ENCODE peak calls at places on chromosomes 6 and 20, in five cellular contexts. One of them, this sample, is unnamed.

GRCh38 chr6:151671195-151671594 is 136.3 kb upstream of the ESR1 start:
- DNase-seq in GM13976: no peak
- DNase-seq in HT-29: no peak
- DNase-seq in stimulated activated CD4-positive, alpha-beta T cell treated with anti-CD3 and anti-CD28 coated beads, Interleukin-15, amount 100 ng/mL, for 48 hours: no peak
- DNase-seq in mesendoderm: no peak
- DNase-seq in this sample: no peak

GRCh38 chr20:34720266-34720665 is 16.1 kb downstream of the TP53INP2 start:
- DNase-seq in HT-29: no peak
- DNase-seq in stimulated activated CD4-positive, alpha-beta T cell treated with anti-CD3 and anti-CD28 coated beads, Interleukin-15, amount 100 ng/mL, for 48 hours: no peak
- DNase-seq in mesendoderm: no peak
- DNase-seq in GM13976: no peak
- DNase-seq in this sample: no peak

GRCh38 chr6:10413850-10414765 is 766 bp downstream of the TFAP2A start:
- DNase-seq in mesendoderm: peak; percentile 92
- DNase-seq in HT-29: peak; percentile 17
- DNase-seq in GM13976: no peak
- DNase-seq in stimulated activated CD4-positive, alpha-beta T cell treated with anti-CD3 and anti-CD28 coated beads, Interleukin-15, amount 100 ng/mL, for 48 hours: no peak
- DNase-seq in this sample: no peak

GRCh38 chr20:4305091-4305490 is 289.7 kb upstream of the RNF24 start:
- DNase-seq in stimulated activated CD4-positive, alpha-beta T cell treated with anti-CD3 and anti-CD28 coated beads, Interleukin-15, amount 100 ng/mL, for 48 hours: no peak
- DNase-seq in HT-29: no peak
- DNase-seq in GM13976: no peak
- DNase-seq in mesendoderm: no peak
- DNase-seq in this sample: no peak

GRCh38 chr6:170094686-170095272 is 196.1 kb downstream of the DLL1 start:
- DNase-seq in mesendoderm: no peak
- DNase-seq in stimulated activated CD4-positive, alpha-beta T cell treated with anti-CD3 and anti-CD28 coated beads, Interleukin-15, amount 100 ng/mL, for 48 hours: no peak
- DNase-seq in HT-29: no peak
- DNase-seq in GM13976: no peak
- DNase-seq in this sample: no peak

GRCh38 chr20:11012975-11013374 is 339.2 kb upstream of the JAG1 start:
- DNase-seq in stimulated activated CD4-positive, alpha-beta T cell treated with anti-CD3 and anti-CD28 coated beads, Interleukin-15, amount 100 ng/mL, for 48 hours: no peak
- DNase-seq in HT-29: no peak
- DNase-seq in GM13976: no peak
- DNase-seq in mesendoderm: no peak
- DNase-seq in this sample: no peak

GRCh38 chr6:102022803-102023202 is 629.3 kb downstream of the GRIK2 start:
- DNase-seq in mesendoderm: no peak
- DNase-seq in GM13976: no peak
- DNase-seq in HT-29: no peak
- DNase-seq in stimulated activated CD4-positive, alpha-beta T cell treated with anti-CD3 and anti-CD28 coated beads, Interleukin-15, amount 100 ng/mL, for 48 hours: no peak
- DNase-seq in this sample: no peak

GRCh38 chr20:38308047-38308438 is 4.1 kb downstream of the BPI start:
- DNase-seq in GM13976: no peak
- DNase-seq in mesendoderm: peak; percentile 21
- DNase-seq in stimulated activated CD4-positive, alpha-beta T cell treated with anti-CD3 and anti-CD28 coated beads, Interleukin-15, amount 100 ng/mL, for 48 hours: no peak
- DNase-seq in HT-29: no peak
- DNase-seq in this sample: no peak

GRCh38 chr20:31870703-31871601 is 518 bp downstream of the TTLL9 start:
- DNase-seq in GM13976: peak; percentile 11
- DNase-seq in HT-29: no peak
- DNase-seq in stimulated activated CD4-positive, alpha-beta T cell treated with anti-CD3 and anti-CD28 coated beads, Interleukin-15, amount 100 ng/mL, for 48 hours: no peak
- DNase-seq in mesendoderm: no peak
- DNase-seq in this sample: no peak

GRCh38 chr20:973785-974194 is 28.3 kb downstream of the RSPO4 start:
- DNase-seq in GM13976: peak; percentile 74
- DNase-seq in mesendoderm: peak; percentile 84
- DNase-seq in HT-29: peak; percentile 55
- DNase-seq in stimulated activated CD4-positive, alpha-beta T cell treated with anti-CD3 and anti-CD28 coated beads, Interleukin-15, amount 100 ng/mL, for 48 hours: peak; percentile 15
- DNase-seq in this sample: peak; percentile 70

GRCh38 chr6:64505312-64505711 is 869.7 kb downstream of the PHF3 start:
- DNase-seq in HT-29: peak; percentile 53
- DNase-seq in GM13976: peak; percentile 20
- DNase-seq in mesendoderm: peak; percentile 53
- DNase-seq in stimulated activated CD4-positive, alpha-beta T cell treated with anti-CD3 and anti-CD28 coated beads, Interleukin-15, amount 100 ng/mL, for 48 hours: no peak
- DNase-seq in this sample: no peak

GRCh38 chr20:2156666-2157624 is 55.3 kb downstream of the STK35 start:
- DNase-seq in GM13976: no peak
- DNase-seq in mesendoderm: no peak
- DNase-seq in HT-29: no peak
- DNase-seq in stimulated activated CD4-positive, alpha-beta T cell treated with anti-CD3 and anti-CD28 coated beads, Interleukin-15, amount 100 ng/mL, for 48 hours: no peak
- DNase-seq in this sample: no peak

GRCh38 chr6:137341721-137342195 is 122.6 kb upstream of the IFNGR1 start:
- DNase-seq in mesendoderm: peak; percentile 33
- DNase-seq in stimulated activated CD4-positive, alpha-beta T cell treated with anti-CD3 and anti-CD28 coated beads, Interleukin-15, amount 100 ng/mL, for 48 hours: peak; percentile 4
- DNase-seq in GM13976: peak; percentile 49
- DNase-seq in HT-29: peak; percentile 68
- DNase-seq in this sample: peak; percentile 73

GRCh38 chr6:31940256-31940664 is 5.6 kb upstream of the CFB start:
- DNase-seq in HT-29: no peak
- DNase-seq in mesendoderm: peak; percentile 27
- DNase-seq in stimulated activated CD4-positive, alpha-beta T cell treated with anti-CD3 and anti-CD28 coated beads, Interleukin-15, amount 100 ng/mL, for 48 hours: no peak
- DNase-seq in GM13976: no peak
- DNase-seq in this sample: no peak

GRCh38 chr6:111480988-111481830 is 1.8 kb downstream of the REV3L start:
- DNase-seq in stimulated activated CD4-positive, alpha-beta T cell treated with anti-CD3 and anti-CD28 coated beads, Interleukin-15, amount 100 ng/mL, for 48 hours: no peak
- DNase-seq in HT-29: peak; percentile 42
- DNase-seq in mesendoderm: no peak
- DNase-seq in GM13976: no peak
- DNase-seq in this sample: no peak